ENCODE peak calls at places on chromosomes 11 and 22, in ten cellular contexts. One of them, this sample, is unnamed.

GRCh38 chr11:35223429-35223828 is 84.5 kb downstream of the CD44 start:
- DNase-seq in AML-193: no peak
- DNase-seq in brain microvascular endothelial cell: peak; percentile 77
- DNase-seq in activated T-cell treated with anti-CD3 and anti-CD28 coated beads, Interleukin-2, amount 50 U/mL, for 72 hours: no peak
- DNase-seq in IMR-90: peak; percentile 62
- DNase-seq in Right ventricle myocardium superior: peak; percentile 42
- DNase-seq in NCI-H2171: no peak
- DNase-seq in NCI-H1694 treated with DMSO at 0.1 percent for 48 hours: no peak
- DNase-seq in heart left ventricle: no peak
- DNase-seq in CD8-positive, alpha-beta memory T cell: no peak
- DNase-seq in this sample: no peak

GRCh38 chr11:96162816-96163499 is 180.0 kb downstream of the MAML2 start:
- DNase-seq in brain microvascular endothelial cell: peak; percentile 82
- DNase-seq in IMR-90: peak; percentile 95
- DNase-seq in NCI-H2171: no peak
- DNase-seq in AML-193: no peak
- DNase-seq in activated T-cell treated with anti-CD3 and anti-CD28 coated beads, Interleukin-2, amount 50 U/mL, for 72 hours: no peak
- DNase-seq in heart left ventricle: peak; percentile 40
- DNase-seq in CD8-positive, alpha-beta memory T cell: no peak
- DNase-seq in NCI-H1694 treated with DMSO at 0.1 percent for 48 hours: no peak
- DNase-seq in Right ventricle myocardium superior: no peak
- DNase-seq in this sample: no peak

GRCh38 chr11:95794086-95794485 is 3.8 kb downstream of the CEP57 start:
- DNase-seq in activated T-cell treated with anti-CD3 and anti-CD28 coated beads, Interleukin-2, amount 50 U/mL, for 72 hours: no peak
- DNase-seq in NCI-H2171: no peak
- DNase-seq in CD8-positive, alpha-beta memory T cell: no peak
- DNase-seq in NCI-H1694 treated with DMSO at 0.1 percent for 48 hours: no peak
- DNase-seq in AML-193: no peak
- DNase-seq in IMR-90: peak; percentile 26
- DNase-seq in Right ventricle myocardium superior: no peak
- DNase-seq in brain microvascular endothelial cell: no peak
- DNase-seq in heart left ventricle: no peak
- DNase-seq in this sample: no peak

GRCh38 chr22:45497746-45498145 is 4.9 kb upstream of the FBLN1 start:
- DNase-seq in heart left ventricle: no peak
- DNase-seq in NCI-H1694 treated with DMSO at 0.1 percent for 48 hours: no peak
- DNase-seq in brain microvascular endothelial cell: no peak
- DNase-seq in Right ventricle myocardium superior: no peak
- DNase-seq in NCI-H2171: no peak
- DNase-seq in CD8-positive, alpha-beta memory T cell: no peak
- DNase-seq in IMR-90: peak; percentile 63
- DNase-seq in activated T-cell treated with anti-CD3 and anti-CD28 coated beads, Interleukin-2, amount 50 U/mL, for 72 hours: no peak
- DNase-seq in AML-193: no peak
- DNase-seq in this sample: no peak

GRCh38 chr22:42317691-42318547 is 47.5 kb upstream of the TCF20 start:
- DNase-seq in NCI-H1694 treated with DMSO at 0.1 percent for 48 hours: no peak
- DNase-seq in IMR-90: no peak
- DNase-seq in activated T-cell treated with anti-CD3 and anti-CD28 coated beads, Interleukin-2, amount 50 U/mL, for 72 hours: no peak
- DNase-seq in NCI-H2171: peak; percentile 50
- DNase-seq in CD8-positive, alpha-beta memory T cell: no peak
- DNase-seq in Right ventricle myocardium superior: no peak
- DNase-seq in brain microvascular endothelial cell: no peak
- DNase-seq in heart left ventricle: no peak
- DNase-seq in AML-193: no peak
- DNase-seq in this sample: no peak

GRCh38 chr11:3137486-3138177 is 27.5 kb downstream of the OSBPL5 start:
- DNase-seq in CD8-positive, alpha-beta memory T cell: no peak
- DNase-seq in Right ventricle myocardium superior: peak; percentile 37
- DNase-seq in AML-193: no peak
- DNase-seq in activated T-cell treated with anti-CD3 and anti-CD28 coated beads, Interleukin-2, amount 50 U/mL, for 72 hours: no peak
- DNase-seq in brain microvascular endothelial cell: no peak
- DNase-seq in NCI-H1694 treated with DMSO at 0.1 percent for 48 hours: no peak
- DNase-seq in IMR-90: no peak
- DNase-seq in NCI-H2171: no peak
- DNase-seq in heart left ventricle: peak; percentile 33
- DNase-seq in this sample: no peak

GRCh38 chr22:41171996-41172395 is 33.1 kb upstream of the L3MBTL2 start:
- DNase-seq in heart left ventricle: no peak
- DNase-seq in NCI-H2171: no peak
- DNase-seq in CD8-positive, alpha-beta memory T cell: no peak
- DNase-seq in AML-193: no peak
- DNase-seq in Right ventricle myocardium superior: no peak
- DNase-seq in brain microvascular endothelial cell: no peak
- DNase-seq in activated T-cell treated with anti-CD3 and anti-CD28 coated beads, Interleukin-2, amount 50 U/mL, for 72 hours: no peak
- DNase-seq in NCI-H1694 treated with DMSO at 0.1 percent for 48 hours: no peak
- DNase-seq in IMR-90: no peak
- DNase-seq in this sample: no peak

GRCh38 chr11:122214080-122214479 is 98.1 kb upstream of the BLID start:
- DNase-seq in AML-193: no peak
- DNase-seq in NCI-H1694 treated with DMSO at 0.1 percent for 48 hours: no peak
- DNase-seq in heart left ventricle: no peak
- DNase-seq in activated T-cell treated with anti-CD3 and anti-CD28 coated beads, Interleukin-2, amount 50 U/mL, for 72 hours: no peak
- DNase-seq in brain microvascular endothelial cell: no peak
- DNase-seq in IMR-90: no peak
- DNase-seq in NCI-H2171: no peak
- DNase-seq in CD8-positive, alpha-beta memory T cell: no peak
- DNase-seq in Right ventricle myocardium superior: no peak
- DNase-seq in this sample: no peak

GRCh38 chr11:134554861-134555260 is 142.8 kb upstream of the B3GAT1 start:
- DNase-seq in NCI-H2171: no peak
- DNase-seq in Right ventricle myocardium superior: no peak
- DNase-seq in CD8-positive, alpha-beta memory T cell: no peak
- DNase-seq in heart left ventricle: no peak
- DNase-seq in NCI-H1694 treated with DMSO at 0.1 percent for 48 hours: no peak
- DNase-seq in AML-193: no peak
- DNase-seq in IMR-90: no peak
- DNase-seq in activated T-cell treated with anti-CD3 and anti-CD28 coated beads, Interleukin-2, amount 50 U/mL, for 72 hours: no peak
- DNase-seq in brain microvascular endothelial cell: no peak
- DNase-seq in this sample: no peak

GRCh38 chr11:20873054-20873453 is 203.7 kb downstream of the NELL1 start:
- DNase-seq in brain microvascular endothelial cell: no peak
- DNase-seq in CD8-positive, alpha-beta memory T cell: no peak
- DNase-seq in NCI-H2171: no peak
- DNase-seq in NCI-H1694 treated with DMSO at 0.1 percent for 48 hours: peak; percentile 65
- DNase-seq in AML-193: peak; percentile 54
- DNase-seq in IMR-90: no peak
- DNase-seq in Right ventricle myocardium superior: no peak
- DNase-seq in activated T-cell treated with anti-CD3 and anti-CD28 coated beads, Interleukin-2, amount 50 U/mL, for 72 hours: no peak
- DNase-seq in heart left ventricle: no peak
- DNase-seq in this sample: no peak

GRCh38 chr22:35839811-35840739 is 122.4 kb downstream of the APOL5 start:
- DNase-seq in IMR-90: peak; percentile 98
- DNase-seq in activated T-cell treated with anti-CD3 and anti-CD28 coated beads, Interleukin-2, amount 50 U/mL, for 72 hours: no peak
- DNase-seq in AML-193: no peak
- DNase-seq in brain microvascular endothelial cell: peak; percentile 95
- DNase-seq in CD8-positive, alpha-beta memory T cell: no peak
- DNase-seq in NCI-H1694 treated with DMSO at 0.1 percent for 48 hours: peak; percentile 90
- DNase-seq in heart left ventricle: peak; percentile 92
- DNase-seq in Right ventricle myocardium superior: peak; percentile 87
- DNase-seq in NCI-H2171: peak; percentile 95
- DNase-seq in this sample: no peak

GRCh38 chr11:128244896-128245295 is 342.5 kb downstream of the ETS1 start:
- DNase-seq in CD8-positive, alpha-beta memory T cell: no peak
- DNase-seq in Right ventricle myocardium superior: no peak
- DNase-seq in brain microvascular endothelial cell: no peak
- DNase-seq in NCI-H1694 treated with DMSO at 0.1 percent for 48 hours: no peak
- DNase-seq in IMR-90: peak; percentile 24
- DNase-seq in AML-193: no peak
- DNase-seq in NCI-H2171: no peak
- DNase-seq in heart left ventricle: no peak
- DNase-seq in activated T-cell treated with anti-CD3 and anti-CD28 coated beads, Interleukin-2, amount 50 U/mL, for 72 hours: no peak
- DNase-seq in this sample: no peak

GRCh38 chr11:132541794-132542193 is 990.5 kb downstream of the OPCML start:
- DNase-seq in NCI-H1694 treated with DMSO at 0.1 percent for 48 hours: no peak
- DNase-seq in AML-193: no peak
- DNase-seq in activated T-cell treated with anti-CD3 and anti-CD28 coated beads, Interleukin-2, amount 50 U/mL, for 72 hours: no peak
- DNase-seq in brain microvascular endothelial cell: no peak
- DNase-seq in CD8-positive, alpha-beta memory T cell: no peak
- DNase-seq in IMR-90: no peak
- DNase-seq in NCI-H2171: no peak
- DNase-seq in Right ventricle myocardium superior: no peak
- DNase-seq in heart left ventricle: no peak
- DNase-seq in this sample: no peak

GRCh38 chr11:27158763-27159679 is 118.4 kb downstream of the BBOX1 start:
- DNase-seq in brain microvascular endothelial cell: peak; percentile 90
- DNase-seq in activated T-cell treated with anti-CD3 and anti-CD28 coated beads, Interleukin-2, amount 50 U/mL, for 72 hours: peak; percentile 6
- DNase-seq in heart left ventricle: no peak
- DNase-seq in CD8-positive, alpha-beta memory T cell: no peak
- DNase-seq in IMR-90: peak; percentile 81
- DNase-seq in NCI-H1694 treated with DMSO at 0.1 percent for 48 hours: peak; percentile 23
- DNase-seq in Right ventricle myocardium superior: no peak
- DNase-seq in AML-193: peak; percentile 28
- DNase-seq in NCI-H2171: peak; percentile 69
- DNase-seq in this sample: no peak

GRCh38 chr11:32034149-32034548 is 56.7 kb upstream of the RCN1 start:
- DNase-seq in Right ventricle myocardium superior: no peak
- DNase-seq in NCI-H2171: no peak
- DNase-seq in activated T-cell treated with anti-CD3 and anti-CD28 coated beads, Interleukin-2, amount 50 U/mL, for 72 hours: no peak
- DNase-seq in brain microvascular endothelial cell: peak; percentile 99
- DNase-seq in IMR-90: peak; percentile 96
- DNase-seq in NCI-H1694 treated with DMSO at 0.1 percent for 48 hours: no peak
- DNase-seq in heart left ventricle: no peak
- DNase-seq in CD8-positive, alpha-beta memory T cell: no peak
- DNase-seq in AML-193: no peak
- DNase-seq in this sample: no peak

GRCh38 chr11:112465433-112466024 is 204.9 kb upstream of the PLET1 start:
- DNase-seq in activated T-cell treated with anti-CD3 and anti-CD28 coated beads, Interleukin-2, amount 50 U/mL, for 72 hours: no peak
- DNase-seq in NCI-H2171: no peak
- DNase-seq in NCI-H1694 treated with DMSO at 0.1 percent for 48 hours: no peak
- DNase-seq in AML-193: no peak
- DNase-seq in heart left ventricle: no peak
- DNase-seq in Right ventricle myocardium superior: no peak
- DNase-seq in IMR-90: no peak
- DNase-seq in CD8-positive, alpha-beta memory T cell: no peak
- DNase-seq in brain microvascular endothelial cell: no peak
- DNase-seq in this sample: no peak

GRCh38 chr22:46799626-46800025 is 37.2 kb downstream of the TBC1D22A start:
- DNase-seq in IMR-90: no peak
- DNase-seq in CD8-positive, alpha-beta memory T cell: no peak
- DNase-seq in Right ventricle myocardium superior: no peak
- DNase-seq in NCI-H1694 treated with DMSO at 0.1 percent for 48 hours: no peak
- DNase-seq in AML-193: no peak
- DNase-seq in heart left ventricle: no peak
- DNase-seq in brain microvascular endothelial cell: no peak
- DNase-seq in activated T-cell treated with anti-CD3 and anti-CD28 coated beads, Interleukin-2, amount 50 U/mL, for 72 hours: no peak
- DNase-seq in NCI-H2171: no peak
- DNase-seq in this sample: no peak

GRCh38 chr22:21632931-21633330 is 371 bp downstream of the CCDC116 start:
- DNase-seq in IMR-90: no peak
- DNase-seq in NCI-H2171: no peak
- DNase-seq in activated T-cell treated with anti-CD3 and anti-CD28 coated beads, Interleukin-2, amount 50 U/mL, for 72 hours: no peak
- DNase-seq in heart left ventricle: no peak
- DNase-seq in Right ventricle myocardium superior: no peak
- DNase-seq in AML-193: no peak
- DNase-seq in NCI-H1694 treated with DMSO at 0.1 percent for 48 hours: no peak
- DNase-seq in CD8-positive, alpha-beta memory T cell: no peak
- DNase-seq in brain microvascular endothelial cell: no peak
- DNase-seq in this sample: no peak

GRCh38 chr22:17159504-17159951 is 451 bp upstream of the HDHD5 start:
- DNase-seq in AML-193: no peak
- DNase-seq in Right ventricle myocardium superior: peak; percentile 61
- DNase-seq in CD8-positive, alpha-beta memory T cell: no peak
- DNase-seq in NCI-H2171: peak; percentile 54
- DNase-seq in brain microvascular endothelial cell: peak; percentile 20
- DNase-seq in heart left ventricle: peak; percentile 47
- DNase-seq in NCI-H1694 treated with DMSO at 0.1 percent for 48 hours: peak; percentile 28
- DNase-seq in activated T-cell treated with anti-CD3 and anti-CD28 coated beads, Interleukin-2, amount 50 U/mL, for 72 hours: peak; percentile 72
- DNase-seq in IMR-90: peak; percentile 47
- DNase-seq in this sample: no peak

GRCh38 chr11:121105851-121106250 is 4.8 kb downstream of the TECTA start:
- DNase-seq in NCI-H2171: peak; percentile 27
- DNase-seq in activated T-cell treated with anti-CD3 and anti-CD28 coated beads, Interleukin-2, amount 50 U/mL, for 72 hours: no peak
- DNase-seq in CD8-positive, alpha-beta memory T cell: no peak
- DNase-seq in NCI-H1694 treated with DMSO at 0.1 percent for 48 hours: no peak
- DNase-seq in heart left ventricle: no peak
- DNase-seq in IMR-90: no peak
- DNase-seq in AML-193: no peak
- DNase-seq in brain microvascular endothelial cell: no peak
- DNase-seq in Right ventricle myocardium superior: no peak
- DNase-seq in this sample: no peak

GRCh38 chr11:48005133-48005532 is 24.8 kb downstream of the PTPRJ start:
- DNase-seq in Right ventricle myocardium superior: no peak
- DNase-seq in brain microvascular endothelial cell: no peak
- DNase-seq in activated T-cell treated with anti-CD3 and anti-CD28 coated beads, Interleukin-2, amount 50 U/mL, for 72 hours: peak; percentile 67
- DNase-seq in IMR-90: no peak
- DNase-seq in NCI-H2171: no peak
- DNase-seq in CD8-positive, alpha-beta memory T cell: no peak
- DNase-seq in heart left ventricle: no peak
- DNase-seq in AML-193: no peak
- DNase-seq in NCI-H1694 treated with DMSO at 0.1 percent for 48 hours: no peak
- DNase-seq in this sample: no peak

GRCh38 chr11:24348908-24349307 is 147.9 kb upstream of the LUZP2 start:
- DNase-seq in Right ventricle myocardium superior: no peak
- DNase-seq in NCI-H1694 treated with DMSO at 0.1 percent for 48 hours: no peak
- DNase-seq in activated T-cell treated with anti-CD3 and anti-CD28 coated beads, Interleukin-2, amount 50 U/mL, for 72 hours: no peak
- DNase-seq in IMR-90: no peak
- DNase-seq in brain microvascular endothelial cell: no peak
- DNase-seq in CD8-positive, alpha-beta memory T cell: no peak
- DNase-seq in heart left ventricle: no peak
- DNase-seq in NCI-H2171: peak; percentile 99
- DNase-seq in AML-193: no peak
- DNase-seq in this sample: no peak

GRCh38 chr11:1880746-1881441 is 10.8 kb downstream of the PRR33 start:
- DNase-seq in activated T-cell treated with anti-CD3 and anti-CD28 coated beads, Interleukin-2, amount 50 U/mL, for 72 hours: no peak
- DNase-seq in IMR-90: no peak
- DNase-seq in CD8-positive, alpha-beta memory T cell: no peak
- DNase-seq in AML-193: no peak
- DNase-seq in NCI-H1694 treated with DMSO at 0.1 percent for 48 hours: no peak
- DNase-seq in heart left ventricle: peak; percentile 36
- DNase-seq in brain microvascular endothelial cell: no peak
- DNase-seq in Right ventricle myocardium superior: no peak
- DNase-seq in NCI-H2171: no peak
- DNase-seq in this sample: no peak

GRCh38 chr22:43197271-43197941 is 10.5 kb upstream of the TTLL12 start:
- DNase-seq in heart left ventricle: peak; percentile 27
- DNase-seq in CD8-positive, alpha-beta memory T cell: no peak
- DNase-seq in activated T-cell treated with anti-CD3 and anti-CD28 coated beads, Interleukin-2, amount 50 U/mL, for 72 hours: no peak
- DNase-seq in NCI-H1694 treated with DMSO at 0.1 percent for 48 hours: no peak
- DNase-seq in Right ventricle myocardium superior: no peak
- DNase-seq in AML-193: no peak
- DNase-seq in IMR-90: no peak
- DNase-seq in brain microvascular endothelial cell: no peak
- DNase-seq in NCI-H2171: no peak
- DNase-seq in this sample: no peak

GRCh38 chr11:35487532-35488078 is 37.8 kb downstream of the PAMR1 start:
- DNase-seq in brain microvascular endothelial cell: peak; percentile 60
- DNase-seq in AML-193: no peak
- DNase-seq in activated T-cell treated with anti-CD3 and anti-CD28 coated beads, Interleukin-2, amount 50 U/mL, for 72 hours: no peak
- DNase-seq in Right ventricle myocardium superior: no peak
- DNase-seq in NCI-H1694 treated with DMSO at 0.1 percent for 48 hours: peak; percentile 56
- DNase-seq in NCI-H2171: no peak
- DNase-seq in CD8-positive, alpha-beta memory T cell: no peak
- DNase-seq in IMR-90: peak; percentile 82
- DNase-seq in heart left ventricle: no peak
- DNase-seq in this sample: no peak

GRCh38 chr11:68412593-68413475 is 47.7 kb upstream of the PPP6R3 start:
- DNase-seq in AML-193: no peak
- DNase-seq in NCI-H2171: no peak
- DNase-seq in NCI-H1694 treated with DMSO at 0.1 percent for 48 hours: no peak
- DNase-seq in Right ventricle myocardium superior: peak; percentile 68
- DNase-seq in heart left ventricle: peak; percentile 70
- DNase-seq in brain microvascular endothelial cell: no peak
- DNase-seq in IMR-90: peak; percentile 11
- DNase-seq in CD8-positive, alpha-beta memory T cell: no peak
- DNase-seq in activated T-cell treated with anti-CD3 and anti-CD28 coated beads, Interleukin-2, amount 50 U/mL, for 72 hours: peak; percentile 29
- DNase-seq in this sample: no peak

GRCh38 chr11:102473543-102473942 is 21.0 kb upstream of the TMEM123 start:
- DNase-seq in AML-193: no peak
- DNase-seq in IMR-90: no peak
- DNase-seq in Right ventricle myocardium superior: no peak
- DNase-seq in activated T-cell treated with anti-CD3 and anti-CD28 coated beads, Interleukin-2, amount 50 U/mL, for 72 hours: no peak
- DNase-seq in CD8-positive, alpha-beta memory T cell: no peak
- DNase-seq in NCI-H2171: no peak
- DNase-seq in brain microvascular endothelial cell: no peak
- DNase-seq in NCI-H1694 treated with DMSO at 0.1 percent for 48 hours: no peak
- DNase-seq in heart left ventricle: no peak
- DNase-seq in this sample: no peak

GRCh38 chr11:12088531-12088930 is 21.9 kb upstream of the MICAL2 start:
- DNase-seq in brain microvascular endothelial cell: no peak
- DNase-seq in CD8-positive, alpha-beta memory T cell: no peak
- DNase-seq in activated T-cell treated with anti-CD3 and anti-CD28 coated beads, Interleukin-2, amount 50 U/mL, for 72 hours: no peak
- DNase-seq in NCI-H1694 treated with DMSO at 0.1 percent for 48 hours: no peak
- DNase-seq in IMR-90: no peak
- DNase-seq in heart left ventricle: no peak
- DNase-seq in Right ventricle myocardium superior: no peak
- DNase-seq in NCI-H2171: no peak
- DNase-seq in AML-193: no peak
- DNase-seq in this sample: no peak